ENCODE peak calls at places on chromosomes 13 and 19, in eight cellular contexts. One of them, this sample, is unnamed.

GRCh38 chr19:24033962-24034342 is 53.0 kb upstream of the ZNF254 start:
- DNase-seq in mucosa of descending colon: peak
- DNase-seq in LHCN-M2: peak
- DNase-seq in HuH-7.5: peak
- DNase-seq in uterus: peak
- DNase-seq in stimulated activated CD8-positive, alpha-beta memory T cell treated with anti-CD3 and anti-CD28 coated beads, Interleukin-4, amount 100 ng/mL, for 1 hour: no peak
- DNase-seq in HuH-7: peak
- DNase-seq in stimulated activated CD4-positive, alpha-beta T cell treated with anti-CD3 and anti-CD28 coated beads, TNF-alpha, amount 100 ng/mL, for 4 hours: no peak
- DNase-seq in this sample: no peak

GRCh38 chr19:1094655-1094977 is 559 bp downstream of the POLR2E start:
- DNase-seq in mucosa of descending colon: no peak
- DNase-seq in LHCN-M2: no peak
- DNase-seq in stimulated activated CD8-positive, alpha-beta memory T cell treated with anti-CD3 and anti-CD28 coated beads, Interleukin-4, amount 100 ng/mL, for 1 hour: no peak
- DNase-seq in stimulated activated CD4-positive, alpha-beta T cell treated with anti-CD3 and anti-CD28 coated beads, TNF-alpha, amount 100 ng/mL, for 4 hours: no peak
- DNase-seq in HuH-7: no peak
- DNase-seq in uterus: no peak
- DNase-seq in HuH-7.5: no peak
- DNase-seq in this sample: no peak

GRCh38 chr13:36533806-36534205 is 101.5 kb downstream of the CCNA1 start:
- DNase-seq in LHCN-M2: no peak
- DNase-seq in HuH-7: no peak
- DNase-seq in mucosa of descending colon: no peak
- DNase-seq in uterus: no peak
- DNase-seq in stimulated activated CD4-positive, alpha-beta T cell treated with anti-CD3 and anti-CD28 coated beads, TNF-alpha, amount 100 ng/mL, for 4 hours: no peak
- DNase-seq in HuH-7.5: no peak
- DNase-seq in stimulated activated CD8-positive, alpha-beta memory T cell treated with anti-CD3 and anti-CD28 coated beads, Interleukin-4, amount 100 ng/mL, for 1 hour: no peak
- DNase-seq in this sample: no peak

GRCh38 chr13:68976287-68976686 is 1131.3 kb upstream of the ATXN8OS start:
- DNase-seq in mucosa of descending colon: no peak
- DNase-seq in stimulated activated CD4-positive, alpha-beta T cell treated with anti-CD3 and anti-CD28 coated beads, TNF-alpha, amount 100 ng/mL, for 4 hours: no peak
- DNase-seq in HuH-7.5: no peak
- DNase-seq in stimulated activated CD8-positive, alpha-beta memory T cell treated with anti-CD3 and anti-CD28 coated beads, Interleukin-4, amount 100 ng/mL, for 1 hour: no peak
- DNase-seq in LHCN-M2: no peak
- DNase-seq in HuH-7: no peak
- DNase-seq in uterus: no peak
- DNase-seq in this sample: no peak

GRCh38 chr13:25771208-25771607 is 280.6 kb downstream of the SHISA2 start:
- DNase-seq in stimulated activated CD8-positive, alpha-beta memory T cell treated with anti-CD3 and anti-CD28 coated beads, Interleukin-4, amount 100 ng/mL, for 1 hour: no peak
- DNase-seq in HuH-7.5: no peak
- DNase-seq in HuH-7: no peak
- DNase-seq in mucosa of descending colon: no peak
- DNase-seq in stimulated activated CD4-positive, alpha-beta T cell treated with anti-CD3 and anti-CD28 coated beads, TNF-alpha, amount 100 ng/mL, for 4 hours: no peak
- DNase-seq in LHCN-M2: no peak
- DNase-seq in uterus: no peak
- DNase-seq in this sample: no peak

GRCh38 chr13:97224544-97225324 is 2.6 kb downstream of the MBNL2 start:
- DNase-seq in stimulated activated CD4-positive, alpha-beta T cell treated with anti-CD3 and anti-CD28 coated beads, TNF-alpha, amount 100 ng/mL, for 4 hours: no peak
- DNase-seq in mucosa of descending colon: peak
- DNase-seq in stimulated activated CD8-positive, alpha-beta memory T cell treated with anti-CD3 and anti-CD28 coated beads, Interleukin-4, amount 100 ng/mL, for 1 hour: no peak
- DNase-seq in HuH-7.5: no peak
- DNase-seq in LHCN-M2: peak
- DNase-seq in uterus: no peak
- DNase-seq in HuH-7: no peak
- DNase-seq in this sample: no peak

GRCh38 chr19:616276-616675 is 17.1 kb downstream of the POLRMT start:
- DNase-seq in stimulated activated CD4-positive, alpha-beta T cell treated with anti-CD3 and anti-CD28 coated beads, TNF-alpha, amount 100 ng/mL, for 4 hours: no peak
- DNase-seq in HuH-7.5: no peak
- DNase-seq in mucosa of descending colon: no peak
- DNase-seq in stimulated activated CD8-positive, alpha-beta memory T cell treated with anti-CD3 and anti-CD28 coated beads, Interleukin-4, amount 100 ng/mL, for 1 hour: no peak
- DNase-seq in uterus: no peak
- DNase-seq in HuH-7: no peak
- DNase-seq in LHCN-M2: no peak
- DNase-seq in this sample: no peak

GRCh38 chr19:6459356-6460098 is at the start of gene SLC25A23:
- DNase-seq in LHCN-M2: peak
- DNase-seq in stimulated activated CD4-positive, alpha-beta T cell treated with anti-CD3 and anti-CD28 coated beads, TNF-alpha, amount 100 ng/mL, for 4 hours: peak
- DNase-seq in HuH-7: peak
- DNase-seq in uterus: peak
- DNase-seq in HuH-7.5: peak
- DNase-seq in mucosa of descending colon: peak
- DNase-seq in stimulated activated CD8-positive, alpha-beta memory T cell treated with anti-CD3 and anti-CD28 coated beads, Interleukin-4, amount 100 ng/mL, for 1 hour: no peak
- DNase-seq in this sample: peak

GRCh38 chr19:44356383-44357111 is at the start of gene ZNF112:
- DNase-seq in HuH-7: peak
- DNase-seq in HuH-7.5: peak
- DNase-seq in uterus: peak
- DNase-seq in stimulated activated CD8-positive, alpha-beta memory T cell treated with anti-CD3 and anti-CD28 coated beads, Interleukin-4, amount 100 ng/mL, for 1 hour: no peak
- DNase-seq in mucosa of descending colon: peak
- DNase-seq in LHCN-M2: peak
- DNase-seq in stimulated activated CD4-positive, alpha-beta T cell treated with anti-CD3 and anti-CD28 coated beads, TNF-alpha, amount 100 ng/mL, for 4 hours: no peak
- DNase-seq in this sample: no peak

GRCh38 chr13:52695856-52696255 is 43.2 kb downstream of the SUGT1 start:
- DNase-seq in HuH-7: no peak
- DNase-seq in HuH-7.5: no peak
- DNase-seq in mucosa of descending colon: no peak
- DNase-seq in stimulated activated CD8-positive, alpha-beta memory T cell treated with anti-CD3 and anti-CD28 coated beads, Interleukin-4, amount 100 ng/mL, for 1 hour: no peak
- DNase-seq in uterus: no peak
- DNase-seq in stimulated activated CD4-positive, alpha-beta T cell treated with anti-CD3 and anti-CD28 coated beads, TNF-alpha, amount 100 ng/mL, for 4 hours: no peak
- DNase-seq in LHCN-M2: peak
- DNase-seq in this sample: no peak

GRCh38 chr19:43468354-43469159 is 3.1 kb upstream of the LYPD3 start:
- DNase-seq in HuH-7.5: no peak
- DNase-seq in stimulated activated CD4-positive, alpha-beta T cell treated with anti-CD3 and anti-CD28 coated beads, TNF-alpha, amount 100 ng/mL, for 4 hours: no peak
- DNase-seq in LHCN-M2: no peak
- DNase-seq in HuH-7: no peak
- DNase-seq in uterus: no peak
- DNase-seq in mucosa of descending colon: no peak
- DNase-seq in stimulated activated CD8-positive, alpha-beta memory T cell treated with anti-CD3 and anti-CD28 coated beads, Interleukin-4, amount 100 ng/mL, for 1 hour: no peak
- DNase-seq in this sample: no peak

This sample was measured in GM12864.